ENCODE peak calls at places on chromosomes 12 and 14, in four cellular contexts. R is hepatocyte, A is pancreas, Z is BJ. E is an unnamed sample.

GRCh38 chr12:31324116-31324844 is 1.7 kb downstream of the SINHCAF start:
- DNase-seq in R (peak; percentile 90), A (peak; percentile 91), Z (no peak), E (peak; percentile 81)

GRCh38 chr12:81705586-81705985 is 53.6 kb downstream of the PPFIA2 start:
- DNase-seq in R (no peak), Z (no peak), A (no peak), E (no peak)

GRCh38 chr12:63955831-63956685 is 111.6 kb downstream of the SRGAP1 start:
- DNase-seq in Z (no peak), R (peak; percentile 28), A (no peak), E (peak; percentile 28)

GRCh38 chr12:27549801-27550652 is 26.0 kb downstream of the PPFIBP1 start:
- DNase-seq in A (peak; percentile 62), Z (peak; percentile 86), R (peak; percentile 87), E (no peak)

GRCh38 chr12:109763201-109763841 is 49.7 kb downstream of the FAM222A start:
- DNase-seq in Z (no peak), R (no peak), A (no peak), E (peak; percentile 35)

GRCh38 chr12:52139579-52140062 is 52.2 kb downstream of the KRT80 start:
- DNase-seq in Z (no peak), A (no peak), R (peak; percentile 71), E (no peak)

GRCh38 chr14:68487805-68488590 is 304.9 kb downstream of the ZFP36L1 start:
- DNase-seq in A (no peak), Z (no peak), R (no peak), E (no peak)

GRCh38 chr14:91264151-91265150 is 19.9 kb upstream of the GPR68 start:
- DNase-seq in R (peak; percentile 38), Z (no peak), A (peak; percentile 64), E (no peak)

GRCh38 chr12:81758421-81759214 is 532 bp downstream of the PPFIA2 start:
- DNase-seq in A (peak; percentile 63), Z (no peak), R (peak; percentile 54), E (no peak)

GRCh38 chr14:74804219-74804825 is 41.2 kb downstream of the YLPM1 start:
- DNase-seq in A (no peak), Z (peak; percentile 13), R (peak; percentile 23), E (peak; percentile 50)

GRCh38 chr12:70754330-70754741 is 117.1 kb upstream of the PTPRB start:
- DNase-seq in Z (no peak), R (no peak), A (no peak), E (peak; percentile 3)

GRCh38 chr12:10408842-10409241 is 715 bp downstream of the KLRC4 start:
- DNase-seq in Z (no peak), A (no peak), R (no peak), E (no peak)

GRCh38 chr12:88067301-88067700 is 38.1 kb upstream of the C12orf50 start:
- DNase-seq in Z (no peak), R (no peak), A (no peak), E (no peak)

GRCh38 chr14:23094666-23095195 is at the start of gene ACIN1:
- DNase-seq in R (peak; percentile 91), Z (peak; percentile 56), A (peak; percentile 99), E (peak; percentile 92)

GRCh38 chr14:73796881-73797539 is 54.6 kb upstream of the PTGR2 start:
- DNase-seq in A (no peak), R (no peak), Z (no peak), E (peak; percentile 25)

GRCh38 chr12:93836616-93837260 is 159.6 kb downstream of the CRADD start:
- DNase-seq in R (no peak), Z (no peak), A (no peak), E (no peak)

GRCh38 chr12:25456474-25456873 is 96.6 kb downstream of the LMNTD1 start:
- DNase-seq in Z (no peak), A (no peak), R (no peak), E (no peak)

GRCh38 chr14:95495538-95496025 is 20.9 kb downstream of the SYNE3 start:
- DNase-seq in A (no peak), R (no peak), Z (no peak), E (peak; percentile 92)

GRCh38 chr14:81323621-81324400 is 76.3 kb downstream of the STON2 start:
- DNase-seq in R (peak; percentile 81), Z (no peak), A (peak; percentile 49), E (no peak)

GRCh38 chr12:64390275-64390851 is at the start of gene C12orf56:
- DNase-seq in Z (no peak), R (peak; percentile 42), A (peak; percentile 68), E (no peak)

GRCh38 chr12:116492703-116493324 is 66.4 kb upstream of the MAP1LC3B2 start:
- DNase-seq in A (no peak), Z (no peak), R (peak; percentile 50), E (peak; percentile 24)

GRCh38 chr12:54428050-54429013 is 9.3 kb upstream of the ITGA5 start:
- DNase-seq in R (no peak), A (no peak), Z (no peak), E (no peak)

GRCh38 chr14:79668941-79669340 is 542.4 kb downstream of the DIO2 start:
- DNase-seq in Z (no peak), R (no peak), A (no peak), E (no peak)

DNA sequence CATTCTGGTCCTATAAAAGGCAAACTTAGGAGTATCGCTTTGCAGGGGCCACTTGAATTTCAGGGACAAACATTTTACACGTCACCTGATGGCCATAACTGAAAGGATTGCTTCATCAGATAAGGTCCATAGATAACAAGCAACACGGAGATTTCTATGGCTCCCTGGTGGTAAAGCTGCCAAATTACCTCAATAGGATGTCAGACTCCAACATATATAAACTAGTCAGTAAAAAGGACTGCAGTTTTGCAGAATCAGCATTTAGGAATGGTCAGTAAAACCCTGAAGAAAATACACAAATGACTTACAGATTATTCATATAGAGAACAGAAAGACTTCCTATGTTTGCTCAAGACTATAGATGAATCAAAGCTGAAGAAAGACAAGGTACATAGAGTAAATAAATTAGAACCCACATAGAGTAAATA is 66.1 kb upstream of the GRIP1 start:
- DNase-seq in A (no peak), R (peak; percentile 9), Z (no peak), E (no peak)
- H3K4me3 ChIP-seq in A (no peak overlapping the region), R (no peak overlapping the region), Z (no peak overlapping the region), E (no peak overlapping the region)

GRCh38 chr12:4767181-4767580 is 47.0 kb downstream of the GALNT8 start:
- DNase-seq in A (no peak), R (no peak), Z (no peak), E (no peak)

GRCh38 chr12:4762773-4763172 is 42.6 kb downstream of the GALNT8 start:
- DNase-seq in R (no peak), A (no peak), Z (no peak), E (no peak)

GRCh38 chr12:4766445-4766844 is 46.2 kb downstream of the GALNT8 start:
- DNase-seq in R (no peak), Z (no peak), A (no peak), E (no peak)

GRCh38 chr12:4769073-4769472 is 48.9 kb downstream of the GALNT8 start:
- DNase-seq in Z (no peak), R (no peak), A (no peak), E (no peak)

DNA sequence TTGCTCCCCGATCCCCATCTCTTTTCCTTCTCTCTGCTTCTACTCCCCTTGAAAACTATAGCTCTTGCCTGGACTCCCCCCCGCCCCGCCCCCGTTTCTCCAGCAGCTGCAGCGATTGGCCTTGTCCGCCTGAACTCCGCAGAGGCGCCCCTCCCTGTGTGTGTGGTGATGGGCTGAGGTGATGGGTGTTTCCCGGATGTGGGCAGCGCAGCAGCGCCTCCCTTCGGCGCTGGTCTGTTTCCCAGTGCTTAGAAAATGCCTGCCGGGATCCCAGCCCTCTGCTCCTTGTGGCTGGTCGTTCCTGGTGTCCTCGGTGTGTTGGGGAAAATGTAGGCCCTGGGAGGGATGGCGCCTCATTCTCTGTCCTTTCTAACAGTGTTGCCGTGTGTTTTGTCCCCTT is 43.3 kb downstream of the GALNT8 start:
- DNase-seq in R (peak; percentile 40), A (no peak), Z (no peak), E (no peak)
- TF ChIP-seq CTCF in R (peak; percentile 23), A (no peak), Z (peak; percentile 5), E (no peak)

DNA sequence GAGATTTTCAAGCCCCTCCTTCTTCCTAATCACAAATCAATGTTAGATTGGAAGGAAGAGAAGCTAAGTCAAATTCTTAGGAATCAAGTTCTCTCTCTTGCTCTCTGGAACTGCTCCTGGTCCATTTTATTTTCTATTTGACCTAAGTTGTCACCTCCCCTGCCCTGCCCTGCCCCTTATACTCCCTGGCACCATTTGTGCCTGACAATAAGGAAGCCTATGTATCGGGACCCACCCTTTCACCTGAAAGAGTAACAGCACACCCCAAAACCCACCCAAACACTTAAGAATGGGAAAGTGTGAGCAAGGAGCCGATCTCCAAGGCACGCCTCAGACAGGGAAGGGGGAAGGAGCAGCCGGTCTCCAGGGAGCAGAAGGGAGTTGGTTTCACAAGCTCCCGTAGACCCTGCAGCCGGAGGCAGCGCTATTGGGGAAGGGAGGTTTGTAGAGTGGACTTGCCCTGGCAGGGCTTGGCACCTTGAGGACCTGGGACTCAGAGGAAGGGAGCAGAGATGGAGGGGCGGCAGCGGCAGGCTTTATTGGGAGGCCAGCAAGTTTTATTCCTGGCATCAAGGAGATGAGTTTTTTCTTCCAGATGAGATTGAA is 1.6 kb downstream of the LRRC74A start:
- DNase-seq in R (no peak), Z (no peak), A (peak; percentile 65), E (no peak)
- H3K4me3 ChIP-seq in R (no peak overlapping the region), Z (peak overlapping the region; percentile 20), A (peak overlapping the region; percentile 20), E (no peak overlapping the region)

GRCh38 chr14:105398044-105398725 is at the start of gene TEX22:
- DNase-seq in Z (peak; percentile 4), A (peak; percentile 94), R (peak; percentile 94), E (peak; percentile 95)
- TF ChIP-seq CTCF in Z (peak; percentile 24), A (no peak), R (peak; percentile 27), E (peak; percentile 27)

DNA sequence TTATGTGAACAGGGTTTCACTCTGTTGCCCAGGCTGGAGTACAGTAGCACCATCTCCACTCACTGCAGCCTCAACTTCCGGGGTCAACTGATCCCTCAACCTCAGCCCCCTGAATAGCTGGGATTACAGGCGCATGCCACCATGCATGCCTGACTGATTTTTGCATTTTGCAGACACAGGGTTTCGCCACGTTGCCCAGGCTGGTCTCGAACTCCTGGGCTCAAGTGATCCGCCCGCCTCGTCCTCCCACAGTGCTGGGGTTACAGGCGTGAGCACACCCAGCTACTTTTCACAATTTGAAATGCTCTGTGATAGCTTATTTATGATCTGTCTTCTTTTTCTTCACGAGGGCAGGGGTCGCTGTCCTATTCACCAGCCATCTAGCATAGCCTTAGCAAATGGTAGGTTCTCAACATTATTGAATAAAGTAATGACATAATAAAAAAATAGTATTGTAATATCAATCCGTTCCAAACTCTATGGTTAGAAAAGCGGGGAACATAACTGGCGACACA is 484 bp upstream of the DDX47 start:
- DNase-seq in A (no peak), R (no peak), Z (no peak), E (no peak)
- H3K4me3 ChIP-seq in A (no peak overlapping the region), R (no peak overlapping the region), Z (no peak overlapping the region), E (no peak overlapping the region)

DNA sequence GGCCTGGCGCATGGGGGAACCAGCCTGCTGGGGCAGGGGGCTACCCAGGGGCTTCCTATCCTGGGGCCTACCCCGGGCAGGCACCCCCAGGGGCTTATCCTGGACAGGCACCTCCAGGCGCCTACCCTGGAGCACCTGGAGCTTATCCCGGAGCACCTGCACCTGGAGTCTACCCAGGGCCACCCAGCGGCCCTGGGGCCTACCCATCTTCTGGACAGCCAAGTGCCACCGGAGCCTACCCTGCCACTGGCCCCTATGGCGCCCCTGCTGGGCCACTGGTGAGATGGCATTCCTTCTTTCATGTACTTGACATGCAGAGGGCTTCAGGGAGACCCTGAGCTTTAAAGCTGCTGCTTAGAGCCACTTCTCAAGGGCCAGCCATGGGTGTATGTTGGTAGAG is 9.0 kb downstream of the LGALS3 start:
- DNase-seq in Z (no peak), A (no peak), R (no peak), E (peak; percentile 22)
- TF ChIP-seq CTCF in Z (no peak), A (no peak), R (no peak), E (no peak)

E was measured in GM12865.